ENCODE peak calls at places on chromosomes 5 and 9, in five cellular contexts. B, W, T, Q and K are unnamed samples.

GRCh38 chr5:140011297-140011802 is 31.7 kb downstream of the NRG2 start:
- DNase-seq in B (no peak), W (no peak), T (no peak), Q (no peak), K (no peak)

GRCh38 chr9:119268985-119269384 is 100.2 kb downstream of the BRINP1 start:
- DNase-seq in B (no peak), W (no peak), T (no peak), Q (no peak), K (no peak)

GRCh38 chr9:136950656-136951030 is 1.4 kb upstream of the LCN12 start:
- DNase-seq in B (no peak), W (no peak), T (no peak), Q (no peak), K (no peak)

GRCh38 chr9:107283621-107284616 is 840 bp downstream of the RAD23B start:
- DNase-seq in B (peak; percentile 43), W (peak; percentile 74), T (peak; percentile 56), Q (peak; percentile 83), K (peak; percentile 50)

GRCh38 chr9:77512876-77513275 is 135.2 kb downstream of the GNA14 start:
- DNase-seq in B (no peak), W (no peak), T (no peak), Q (no peak), K (no peak)

GRCh38 chr5:149777382-149777781 is 47.3 kb downstream of the PPARGC1B start:
- DNase-seq in B (no peak), W (peak; percentile 6), T (no peak), Q (no peak), K (no peak)

GRCh38 chr9:108477538-108478006 is 378.2 kb downstream of the ACTL7B start:
- DNase-seq in B (peak; percentile 3), W (no peak), T (no peak), Q (peak; percentile 68), K (no peak)

GRCh38 chr9:137236936-137237421 is 4.1 kb upstream of the TUBB4B start:
- DNase-seq in B (no peak), W (no peak), T (no peak), Q (no peak), K (no peak)

GRCh38 chr5:33423018-33423630 is 17.6 kb upstream of the TARS1 start:
- DNase-seq in B (no peak), W (no peak), T (no peak), Q (no peak), K (no peak)

GRCh38 chr5:73495772-73496346 is 2.4 kb upstream of the BTF3 start:
- DNase-seq in B (no peak), W (no peak), T (no peak), Q (no peak), K (no peak)

GRCh38 chr9:134947265-134947955 is 29.7 kb upstream of the FCN1 start:
- DNase-seq in B (no peak), W (no peak), T (no peak), Q (no peak), K (no peak)

GRCh38 chr5:179382486-179382885 is 37.2 kb upstream of the ADAMTS2 start:
- DNase-seq in B (no peak), W (no peak), T (no peak), Q (no peak), K (no peak)

GRCh38 chr9:98600631-98601030 is 108.1 kb downstream of the GABBR2 start:
- DNase-seq in B (no peak), W (no peak), T (no peak), Q (no peak), K (no peak)

GRCh38 chr5:178388381-178389030 is 155.9 kb upstream of the PHYKPL start:
- DNase-seq in B (no peak), W (no peak), T (no peak), Q (peak; percentile 24), K (no peak)

GRCh38 chr5:14270212-14270702 is 127.1 kb downstream of the TRIO start:
- DNase-seq in B (peak; percentile 42), W (no peak), T (no peak), Q (peak; percentile 49), K (peak; percentile 60)